ENCODE peak calls at places on chromosomes 13 and 19, in five cellular contexts. D, P, T, X and Y are unnamed samples.

GRCh38 chr13:37647038-37647650 is 48.6 kb upstream of the POSTN start:
- DNase-seq in P (peak; percentile 61), D (peak; percentile 68), T (no peak), X (no peak), Y (no peak)

GRCh38 chr13:106753241-106753640 is 185.3 kb upstream of the ARGLU1 start:
- DNase-seq in D (no peak), T (peak; percentile 10), P (no peak), X (no peak), Y (no peak)

GRCh38 chr13:114161644-114162532 is 17.2 kb upstream of the CFAP97D2 start:
- DNase-seq in P (no peak), X (no peak), D (no peak), T (peak; percentile 52), Y (peak; percentile 57)

GRCh38 chr13:86446311-86446710 is 647.1 kb upstream of the SLITRK6 start:
- DNase-seq in P (peak; percentile 55), D (peak; percentile 78), T (no peak), X (no peak), Y (no peak)

GRCh38 chr19:10505583-10506229 is 2.5 kb upstream of the KEAP1 start:
- DNase-seq in P (peak; percentile 56), D (peak; percentile 94), T (peak; percentile 86), X (peak; percentile 51), Y (peak; percentile 80)

GRCh38 chr19:29735821-29736220 is 20.8 kb upstream of the C19orf12 start:
- DNase-seq in P (no peak), D (no peak), T (no peak), X (no peak), Y (no peak)

GRCh38 chr13:25733061-25733491 is 318.7 kb downstream of the SHISA2 start:
- DNase-seq in P (peak; percentile 61), X (no peak), T (no peak), D (no peak), Y (no peak)

GRCh38 chr19:10001899-10002298 is 8.4 kb downstream of the COL5A3 start:
- DNase-seq in X (no peak), P (no peak), D (peak; percentile 85), T (peak; percentile 44), Y (no peak)

GRCh38 chr13:109844396-109844795 is 58.0 kb upstream of the IRS2 start:
- DNase-seq in T (peak; percentile 11), X (no peak), D (no peak), P (no peak), Y (no peak)

GRCh38 chr13:98582947-98583346 is 6.0 kb upstream of the STK24 start:
- DNase-seq in D (no peak), P (no peak), T (no peak), X (no peak), Y (no peak)

GRCh38 chr13:35210234-35210633 is 266.3 kb downstream of the MAB21L1 start:
- DNase-seq in X (no peak), T (no peak), D (no peak), P (no peak), Y (no peak)

GRCh38 chr19:38090561-38090960 is 133.5 kb downstream of the DPF1 start:
- DNase-seq in P (no peak), D (no peak), X (no peak), T (peak; percentile 16), Y (no peak)

GRCh38 chr13:99371956-99372355 is 64.8 kb upstream of the GPR183 start:
- DNase-seq in D (peak; percentile 38), P (no peak), X (peak; percentile 69), T (peak; percentile 40), Y (no peak)

GRCh38 chr13:45362939-45363338 is 22.0 kb upstream of the TPT1 start:
- DNase-seq in X (no peak), T (no peak), D (peak; percentile 88), P (no peak), Y (no peak)

GRCh38 chr19:49761625-49762311 is 1.3 kb downstream of the TSKS start:
- DNase-seq in X (no peak), P (peak; percentile 14), D (peak; percentile 78), T (peak; percentile 28), Y (no peak)

GRCh38 chr19:46624958-46625661 is at the start of gene PTGIR:
- DNase-seq in P (peak; percentile 29), D (no peak), X (no peak), T (peak; percentile 62), Y (peak; percentile 55)

GRCh38 chr13:48562296-48563066 is 29.6 kb upstream of the RCBTB2 start:
- DNase-seq in D (no peak), P (no peak), T (no peak), X (peak; percentile 74), Y (no peak)

GRCh38 chr13:98509271-98510155 is 67.4 kb downstream of the STK24 start:
- DNase-seq in X (no peak), T (peak; percentile 57), D (no peak), P (peak; percentile 92), Y (peak; percentile 44)

GRCh38 chr19:46862974-46863632 is 2.3 kb downstream of the ARHGAP35 start:
- DNase-seq in T (no peak), P (no peak), X (no peak), D (no peak), Y (no peak)

GRCh38 chr13:32261567-32261966 is 53.6 kb downstream of the ZAR1L start:
- DNase-seq in T (peak; percentile 57), P (peak; percentile 94), D (no peak), X (no peak), Y (peak; percentile 72)

GRCh38 chr13:48750588-48751383 is 97.1 kb downstream of the CYSLTR2 start:
- DNase-seq in T (peak; percentile 27), D (no peak), P (peak; percentile 38), X (no peak), Y (no peak)

GRCh38 chr13:92677571-92677970 is 549.0 kb upstream of the GPC6 start:
- DNase-seq in T (no peak), D (peak; percentile 66), X (no peak), P (no peak), Y (no peak)

GRCh38 chr19:4473011-4473410 is 914 bp downstream of the HDGFL2 start:
- DNase-seq in P (no peak), T (no peak), X (no peak), D (no peak), Y (no peak)

GRCh38 chr19:42284641-42285341 is 15.7 kb downstream of the CIC start:
- DNase-seq in D (peak; percentile 69), X (no peak), T (no peak), P (no peak), Y (no peak)

GRCh38 chr19:42287017-42287825 is 14.7 kb upstream of the PRR19 start:
- DNase-seq in X (no peak), T (no peak), D (no peak), P (no peak), Y (no peak)

GRCh38 chr19:42286349-42287016 is 15.4 kb upstream of the PRR19 start:
- DNase-seq in P (no peak), D (peak; percentile 58), X (no peak), T (peak; percentile 65), Y (no peak)

GRCh38 chr19:42285546-42285945 is 16.4 kb upstream of the PRR19 start:
- DNase-seq in D (no peak), X (no peak), P (no peak), T (no peak), Y (no peak)

DNA sequence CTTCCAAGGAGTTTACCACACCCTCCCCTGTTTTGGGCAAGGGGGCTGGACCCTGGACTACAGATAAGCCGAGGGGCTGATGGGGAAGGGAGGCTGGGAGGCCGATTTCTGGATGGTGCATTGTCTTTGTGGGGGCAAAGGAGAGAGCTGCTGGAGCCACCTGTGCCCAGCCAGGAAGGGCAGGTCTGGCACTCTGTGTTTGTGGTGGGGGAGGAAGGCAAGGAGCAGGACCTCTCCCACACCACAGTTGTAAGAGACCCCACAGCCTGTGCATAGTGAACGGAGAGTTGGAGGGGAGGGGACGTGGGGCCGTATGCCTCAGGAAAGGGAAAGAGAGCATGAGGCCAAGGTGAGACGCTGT is 16.0 kb upstream of the PRR19 start:
- DNase-seq in X (no peak), T (no peak), D (no peak), P (no peak), Y (no peak)
- H3K4me3 ChIP-seq in X (no peak overlapping the region), T (no peak overlapping the region), D (no peak overlapping the region), P (peak overlapping the region; percentile 5), Y (no peak overlapping the region)

GRCh38 chr19:15788594-15789270 is 1.3 kb downstream of the OR10H5 start:
- DNase-seq in D (no peak), T (no peak), X (no peak), P (no peak), Y (no peak)
- H3K4me3 ChIP-seq in D (no peak overlapping the region), T (no peak overlapping the region), X (no peak overlapping the region), P (no peak overlapping the region), Y (no peak overlapping the region)

GRCh38 chr13:113033054-113033453 is 64.0 kb downstream of the MCF2L start:
- DNase-seq in D (no peak), T (no peak), P (no peak), X (no peak), Y (no peak)

GRCh38 chr13:113033498-113033897 is 64.5 kb downstream of the MCF2L start:
- DNase-seq in X (no peak), T (no peak), D (no peak), P (no peak), Y (no peak)

GRCh38 chr13:113036401-113036800 is 67.4 kb downstream of the MCF2L start:
- DNase-seq in P (no peak), X (no peak), D (no peak), T (no peak), Y (no peak)

GRCh38 chr13:113035209-113035800 is 66.3 kb downstream of the MCF2L start:
- DNase-seq in P (no peak), T (no peak), X (no peak), D (no peak), Y (no peak)

DNA sequence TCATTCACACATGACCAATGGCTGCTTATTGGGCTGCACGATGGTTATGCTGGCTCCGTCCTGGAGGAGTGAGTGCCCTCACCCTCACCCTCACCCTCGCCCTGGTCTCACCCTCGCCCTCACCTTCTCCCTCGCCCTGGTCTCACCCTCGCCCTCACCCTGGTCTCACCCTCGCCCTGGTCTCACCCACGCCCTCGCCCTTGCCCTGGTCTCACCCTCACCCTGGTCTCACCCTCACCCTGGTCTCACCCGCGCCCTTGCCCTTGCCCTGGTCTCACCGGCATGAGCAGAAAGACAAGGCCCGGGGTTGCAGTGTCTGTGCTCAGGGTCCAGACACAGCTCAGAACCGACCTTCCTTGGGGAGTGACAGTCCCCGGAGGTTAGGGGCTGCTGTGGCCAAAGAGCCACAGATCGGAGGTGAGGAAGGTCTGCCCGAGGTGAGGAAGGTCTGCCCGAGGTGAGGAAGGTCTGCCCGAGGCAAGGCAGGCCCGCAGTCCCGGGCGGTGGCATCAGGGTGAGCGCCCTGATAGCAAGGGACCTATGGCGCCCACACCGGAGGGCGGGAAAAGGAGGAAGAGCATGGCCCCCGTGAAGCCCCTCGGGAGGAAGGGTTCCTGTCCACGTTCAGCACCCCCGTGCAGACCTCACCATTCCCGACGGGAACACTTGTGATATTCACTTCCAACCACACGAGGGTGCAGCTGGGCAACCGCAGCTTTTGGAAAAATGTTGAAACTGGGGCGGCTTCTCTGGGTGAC is 65.6 kb downstream of the MCF2L start:
- DNase-seq in X (no peak), T (peak; percentile 53), P (peak; percentile 24), D (peak; percentile 81), Y (peak; percentile 46)
- H3K4me3 ChIP-seq in X (no peak overlapping the region), T (no peak overlapping the region), P (no peak overlapping the region), D (no peak overlapping the region), Y (no peak overlapping the region)

GRCh38 chr19:7868671-7869452 is 5.3 kb downstream of the PRR36 start:
- DNase-seq in T (peak; percentile 90), D (peak; percentile 97), P (no peak), X (peak; percentile 87), Y (peak; percentile 66)

GRCh38 chr19:7867092-7867844 is 6.9 kb downstream of the PRR36 start:
- DNase-seq in X (no peak), D (no peak), P (no peak), T (no peak), Y (no peak)

GRCh38 chr19:7869910-7870511 is 4.2 kb downstream of the PRR36 start:
- DNase-seq in T (peak; percentile 62), D (peak; percentile 92), X (peak; percentile 60), P (no peak), Y (no peak)

GRCh38 chr19:7869453-7869909 is 4.7 kb downstream of the PRR36 start:
- DNase-seq in D (peak; percentile 95), X (peak; percentile 86), T (peak; percentile 65), P (no peak), Y (peak; percentile 64)

GRCh38 chr19:7868326-7868670 is 5.9 kb downstream of the PRR36 start:
- DNase-seq in P (no peak), T (no peak), X (no peak), D (no peak), Y (no peak)
- H3K4me3 ChIP-seq in P (no peak overlapping the region), T (no peak overlapping the region), X (peak overlapping the region; percentile 74), D (no peak overlapping the region), Y (no peak overlapping the region)